ENCODE peak calls at places on chromosomes 2 and 18, in five cellular contexts. B, T, Q, V and L are unnamed samples. For H3K4me1, the result is how much of the 10 kb centered on the place peaks cover.

GRCh38 chr2:120430501-120430830 is 84.5 kb downstream of the INHBB start:
- DNase-seq in Q (no peak), V (no peak), T (no peak), B (no peak), L (no peak)

GRCh38 chr2:146228659-146229058 is 1616.2 kb upstream of the ACVR2A start:
- DNase-seq in Q (no peak), B (no peak), V (no peak), T (no peak), L (no peak)

GRCh38 chr2:236731767-236732580 is 162.3 kb downstream of the ACKR3 start:
- DNase-seq in Q (no peak), V (peak), T (peak), B (no peak), L (no peak)

GRCh38 chr18:50240083-50240563 is 26.2 kb downstream of the CFAP53 start:
- DNase-seq in T (peak), Q (no peak), B (no peak), V (peak), L (peak)

GRCh38 chr2:2590796-2591541 is 259.9 kb upstream of the MYT1L start:
- DNase-seq in V (no peak), T (no peak), B (no peak), Q (no peak), L (no peak)

GRCh38 chr2:218745559-218746469 is 35.2 kb downstream of the TTLL4 start:
- DNase-seq in T (peak), Q (no peak), B (no peak), V (peak), L (no peak)

GRCh38 chr2:191051825-191052778 is 38.1 kb upstream of the STAT1 start:
- DNase-seq in B (peak), V (peak), T (peak), Q (peak), L (no peak)

GRCh38 chr2:65869286-65869685 is 436.9 kb upstream of the SPRED2 start:
- DNase-seq in Q (no peak), T (no peak), V (no peak), B (no peak), L (no peak)

GRCh38 chr2:112012556-112012955 is 42.5 kb upstream of the TMEM87B start:
- DNase-seq in V (no peak), Q (no peak), B (no peak), T (no peak), L (no peak)

GRCh38 chr2:101251844-101252407 is 760 bp upstream of the CNOT11 start:
- DNase-seq in V (peak), Q (peak), B (no peak), T (peak), L (peak)

GRCh38 chr2:61887684-61888303 is 662 bp downstream of the CCT4 start:
- DNase-seq in V (peak), B (peak), T (peak), Q (peak), L (no peak)

GRCh38 chr18:715626-716025 is 3.2 kb upstream of the ENOSF1 start:
- DNase-seq in Q (no peak), T (no peak), B (peak), V (peak), L (no peak)

GRCh38 chr18:37258819-37259218 is 306.8 kb downstream of the CELF4 start:
- DNase-seq in V (no peak), T (no peak), B (no peak), Q (no peak), L (no peak)

GRCh38 chr18:48826806-48827205 is 124.0 kb downstream of the SMAD7 start:
- DNase-seq in T (no peak), B (no peak), V (no peak), Q (no peak), L (no peak)

GRCh38 chr2:20551231-20551944 is 99.5 kb downstream of the HS1BP3 start:
- DNase-seq in T (no peak), B (peak), Q (no peak), V (no peak), L (no peak)

GRCh38 chr18:13247506-13247905 is 28.9 kb downstream of the LDLRAD4 start:
- DNase-seq in V (no peak), B (no peak), T (no peak), Q (no peak), L (no peak)

GRCh38 chr18:75612491-75612890 is 185.0 kb upstream of the SMIM21 start:
- DNase-seq in Q (no peak), B (no peak), V (no peak), T (no peak), L (no peak)

DNA sequence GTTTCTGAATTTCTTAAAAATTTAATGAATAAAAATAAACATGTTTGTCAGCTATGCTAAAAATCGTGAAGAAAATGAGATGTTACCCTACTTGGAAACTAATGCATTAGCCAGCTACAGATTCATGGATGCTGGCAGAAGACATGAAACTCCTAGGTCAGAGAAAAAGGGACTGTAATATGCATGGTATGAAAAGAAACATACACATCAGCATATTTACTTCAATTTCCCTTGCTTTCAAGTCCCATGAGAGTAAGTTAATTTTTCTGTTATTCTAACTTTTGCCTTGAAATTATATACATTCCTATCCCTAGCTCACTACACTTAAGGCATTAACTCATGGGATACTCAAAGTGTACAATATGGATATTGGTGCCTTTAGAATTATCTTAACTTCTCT is 2041.4 kb upstream of the LRRTM1 start:
- DNase-seq in T (no peak), Q (no peak), B (no peak), V (no peak), L (no peak)
- H3K4me1 ChIP-seq in T (under half), Q (under half), B (under half), V (under half), L (under half)

GRCh38 chr18:73384246-73384645 is 516.5 kb upstream of the NETO1 start:
- DNase-seq in T (no peak), B (no peak), V (no peak), Q (no peak), L (no peak)
- TF ChIP-seq EZH2 in T (no peak), B (no peak), V (no peak), Q (no peak), L (no peak)

DNA sequence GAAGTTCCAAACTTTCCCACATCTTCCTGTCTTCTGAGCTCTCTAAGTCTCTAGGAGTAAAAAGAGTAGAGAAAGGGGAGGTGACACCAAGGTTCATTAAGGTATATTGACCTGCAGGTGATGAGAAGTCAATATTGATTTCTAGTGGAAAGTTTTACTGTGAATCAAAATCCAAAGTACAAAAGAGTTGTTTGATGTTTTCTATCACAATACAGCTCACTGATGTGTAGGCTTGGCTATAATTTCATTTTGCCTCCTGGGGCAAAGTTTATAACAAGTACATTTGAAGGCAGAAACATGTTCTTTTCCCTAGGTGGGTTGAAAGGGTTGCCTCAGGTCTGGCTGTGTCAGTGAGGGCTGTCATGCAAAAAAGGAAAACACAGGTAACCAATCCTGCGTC is 65.2 kb upstream of the LRPPRC start:
- DNase-seq in T (no peak), V (no peak), Q (no peak), B (no peak), L (no peak)
- H3K4me1 ChIP-seq in T (under half), V (under half), Q (under half), B (under half), L (under half)

GRCh38 chr2:118853129-118853640 is 5.7 kb upstream of the EN1 start:
- DNase-seq in V (no peak), T (no peak), Q (no peak), B (no peak), L (no peak)
- TF ChIP-seq EZH2 in V (no peak), T (peak), Q (peak), B (peak), L (no peak)

GRCh38 chr2:25375371-25375988 is 33.8 kb upstream of the DNMT3A start:
- DNase-seq in T (no peak), V (no peak), Q (no peak), B (no peak), L (no peak)

GRCh38 chr2:25375989-25376545 is 34.3 kb upstream of the DNMT3A start:
- DNase-seq in Q (no peak), T (no peak), B (no peak), V (no peak), L (no peak)

GRCh38 chr2:25377822-25378421 is 36.2 kb upstream of the DNMT3A start:
- DNase-seq in V (no peak), B (no peak), T (no peak), Q (no peak), L (no peak)

GRCh38 chr2:25378731-25379490 is 37.2 kb upstream of the DNMT3A start:
- DNase-seq in T (peak), Q (no peak), B (no peak), V (peak), L (no peak)

DNA sequence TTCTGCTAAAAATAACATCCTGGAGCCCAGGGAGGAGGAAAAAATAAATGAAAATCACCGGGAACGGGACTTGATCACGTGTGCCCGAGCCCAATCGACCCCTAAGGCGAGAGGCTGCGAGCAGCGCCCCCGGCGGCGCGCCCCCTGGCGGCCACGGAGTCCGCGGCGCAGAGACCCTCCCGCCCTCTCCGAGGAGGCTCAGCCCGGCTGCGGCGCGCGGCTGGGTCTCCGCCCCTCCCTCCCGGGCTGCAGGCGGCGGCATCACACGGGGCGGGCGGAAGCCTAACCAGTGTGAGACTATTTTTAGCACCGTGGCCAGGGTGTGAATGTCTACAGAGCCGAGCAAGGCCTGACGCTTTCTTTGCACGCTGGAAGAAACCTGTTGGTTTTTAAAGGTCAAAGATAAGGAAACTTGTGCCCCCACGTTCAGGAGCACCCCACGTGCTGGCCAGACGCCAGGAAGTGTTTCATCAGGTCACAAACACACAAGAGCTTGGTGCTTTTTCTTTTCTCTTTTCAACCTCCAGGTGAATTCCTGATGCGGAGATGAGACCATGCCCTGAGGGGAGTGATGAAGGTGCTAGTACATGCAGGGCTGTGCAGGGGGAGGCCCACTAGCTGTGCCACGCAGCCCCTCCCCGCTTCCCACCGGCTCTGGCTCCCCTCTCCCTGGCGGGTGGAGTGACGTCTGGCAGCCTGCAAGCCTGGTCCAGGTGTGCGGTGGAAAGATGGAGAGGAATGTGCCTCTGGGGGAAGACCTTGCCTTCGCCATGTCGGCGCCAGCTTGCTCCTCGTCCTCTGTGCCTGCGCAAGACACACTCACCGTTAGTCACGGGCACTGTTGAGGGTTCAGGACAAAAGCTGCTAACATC is 35.3 kb upstream of the DNMT3A start:
- DNase-seq in Q (peak), T (peak), B (peak), V (peak), L (peak)
- H3K4me1 ChIP-seq in Q (under half), T (under half), B (under half), V (under half), L (under half)

DNA sequence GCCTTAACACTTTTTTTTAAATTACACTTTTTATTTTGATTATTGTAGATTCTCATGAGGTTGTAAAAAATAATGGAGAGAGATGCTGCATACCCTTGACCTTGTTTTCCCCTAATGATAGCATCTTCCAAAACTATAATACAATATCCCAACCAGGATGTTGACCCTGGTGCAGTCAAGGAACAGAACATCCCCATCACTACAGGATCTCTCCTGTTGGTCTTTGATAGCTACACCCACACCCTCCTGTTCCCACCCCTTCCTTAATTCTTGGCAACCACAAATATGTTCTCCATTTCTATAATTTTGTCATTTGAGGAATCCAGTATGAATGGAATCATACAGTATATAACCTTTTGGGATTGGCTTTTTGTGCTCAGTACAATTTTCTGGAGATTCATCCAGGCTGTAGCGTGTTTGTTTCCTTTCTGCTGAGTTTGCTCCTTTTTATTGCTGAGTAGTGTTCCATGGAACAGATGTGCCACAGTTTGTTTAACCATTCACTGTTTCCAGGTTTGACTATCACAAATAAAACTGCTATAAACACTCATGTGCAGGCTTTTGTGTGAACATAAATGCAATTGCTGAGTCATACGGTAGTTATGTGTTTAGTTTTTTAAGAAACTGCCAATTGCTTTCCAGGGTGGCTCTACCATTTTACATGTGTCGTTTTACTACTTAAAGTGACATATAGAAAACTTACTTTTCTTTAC is 22.2 kb downstream of the MCFD2 start:
- DNase-seq in T (no peak), B (no peak), V (peak), Q (no peak), L (no peak)
- TF ChIP-seq EZH2 in T (no peak), B (no peak), V (no peak), Q (no peak), L (no peak)

GRCh38 chr2:98703738-98704137 is 27.2 kb downstream of the MGAT4A start:
- DNase-seq in T (no peak), B (no peak), V (no peak), Q (no peak), L (no peak)
- H3K4me1 ChIP-seq in T (under half), B (under half), V (under half), Q (under half), L (under half)